ENCODE peak calls at places on chromosome 2, in nine cellular contexts. G is Right ventricle myocardium superior; B is RWPE1; T is astrocyte; N is T follicular helper cell; C is Calu3; H is activated naive CD4-positive, alpha-beta T cell treated with Interleukin-2 at 50 U/mL for 16 hours; V is HuH-7.5; F is AG20443. O is an unnamed sample.

GRCh38 chr2:26521054-26521912 is 43.4 kb upstream of the OTOF start:
- DNase-seq in G (no peak), B (peak; percentile 26), T (no peak), N (no peak), C (peak; percentile 67), H (no peak), V (peak; percentile 56), F (no peak), O (no peak)

GRCh38 chr2:201913197-201913596 is 106.9 kb downstream of the CDK15 start:
- DNase-seq in G (no peak), B (no peak), T (no peak), N (no peak), C (no peak), H (no peak), V (no peak), F (no peak), O (no peak)

GRCh38 chr2:226515344-226516055 is 284.1 kb downstream of the IRS1 start:
- DNase-seq in G (no peak), B (no peak), T (peak; percentile 26), N (no peak), C (no peak), H (no peak), V (peak; percentile 10), F (peak; percentile 18), O (no peak)

GRCh38 chr2:78431241-78431640 is 594.3 kb upstream of the REG3G start:
- DNase-seq in G (no peak), B (peak; percentile 4), T (no peak), N (no peak), C (no peak), H (no peak), V (no peak), F (no peak), O (no peak)

GRCh38 chr2:150532883-150533282 is 45.4 kb upstream of the RND3 start:
- DNase-seq in G (no peak), B (no peak), T (peak; percentile 93), N (no peak), C (no peak), H (no peak), V (no peak), F (peak; percentile 42), O (no peak)

GRCh38 chr2:40329739-40330047 is 122.2 kb downstream of the SLC8A1 start:
- DNase-seq in G (peak; percentile 43), B (no peak), T (no peak), N (no peak), C (no peak), H (no peak), V (no peak), F (no peak), O (no peak)

GRCh38 chr2:190493095-190493494 is 41.4 kb downstream of the NEMP2 start:
- DNase-seq in G (no peak), B (no peak), T (no peak), N (no peak), C (no peak), H (no peak), V (no peak), F (no peak), O (no peak)

GRCh38 chr2:42886921-42887320 is 94.5 kb upstream of the HAAO start:
- DNase-seq in G (no peak), B (no peak), T (peak; percentile 66), N (no peak), C (peak; percentile 35), H (no peak), V (no peak), F (no peak), O (no peak)

GRCh38 chr2:97546711-97547110 is 43.0 kb downstream of the ANKRD36B start:
- DNase-seq in G (no peak), B (no peak), T (no peak), N (no peak), C (no peak), H (no peak), V (no peak), F (no peak), O (no peak)

GRCh38 chr2:181235683-181236459 is 221.3 kb upstream of the ITGA4 start:
- DNase-seq in G (no peak), B (no peak), T (no peak), N (no peak), C (no peak), H (no peak), V (no peak), F (no peak), O (no peak)

GRCh38 chr2:201465524-201465971 is 14.0 kb downstream of the STRADB start:
- DNase-seq in G (no peak), B (no peak), T (no peak), N (no peak), C (no peak), H (no peak), V (no peak), F (no peak), O (no peak)

GRCh38 chr2:20680744-20681143 is 13.8 kb downstream of the GDF7 start:
- DNase-seq in G (no peak), B (no peak), T (no peak), N (no peak), C (no peak), H (no peak), V (no peak), F (no peak), O (no peak)

GRCh38 chr2:100786297-100786658 is 33.7 kb upstream of the NPAS2 start:
- DNase-seq in G (peak; percentile 55), B (peak; percentile 88), T (peak; percentile 97), N (no peak), C (peak; percentile 75), H (no peak), V (no peak), F (peak; percentile 84), O (no peak)

GRCh38 chr2:54741250-54741649 is 17.8 kb downstream of the EML6 start:
- DNase-seq in G (no peak), B (no peak), T (peak; percentile 16), N (no peak), C (no peak), H (no peak), V (no peak), F (no peak), O (no peak)

GRCh38 chr2:33321236-33321731 is 155.2 kb upstream of the RASGRP3 start:
- DNase-seq in G (no peak), B (no peak), T (peak; percentile 80), N (no peak), C (no peak), H (peak; percentile 42), V (no peak), F (peak; percentile 58), O (no peak)

GRCh38 chr2:169001116-169001815 is 29.9 kb downstream of the ABCB11 start:
- DNase-seq in G (no peak), B (no peak), T (peak; percentile 51), N (no peak), C (no peak), H (no peak), V (no peak), F (no peak), O (no peak)

GRCh38 chr2:62441421-62441820 is 64.6 kb downstream of the TMEM17 start:
- DNase-seq in G (no peak), B (no peak), T (no peak), N (no peak), C (no peak), H (no peak), V (no peak), F (no peak), O (no peak)

GRCh38 chr2:2742745-2743144 is 411.7 kb upstream of the MYT1L start:
- DNase-seq in G (no peak), B (no peak), T (peak; percentile 6), N (no peak), C (no peak), H (no peak), V (no peak), F (no peak), O (no peak)

GRCh38 chr2:60413819-60414178 is 139.7 kb downstream of the BCL11A start:
- DNase-seq in G (no peak), B (no peak), T (no peak), N (no peak), C (no peak), H (no peak), V (no peak), F (no peak), O (peak; percentile 56)

GRCh38 chr2:239168575-239168974 is 232.2 kb downstream of the HDAC4 start:
- DNase-seq in G (no peak), B (no peak), T (no peak), N (no peak), C (no peak), H (no peak), V (no peak), F (no peak), O (peak; percentile 36)

GRCh38 chr2:159788218-159788617 is 9.8 kb downstream of the CD302 start:
- DNase-seq in G (no peak), B (no peak), T (no peak), N (no peak), C (peak; percentile 63), H (no peak), V (no peak), F (no peak), O (peak; percentile 47)

GRCh38 chr2:233353769-233354499 is at the start of gene DGKD:
- DNase-seq in G (peak; percentile 79), B (peak; percentile 78), T (no peak), N (peak; percentile 65), C (peak; percentile 61), H (peak; percentile 76), V (peak; percentile 81), F (peak; percentile 98), O (peak; percentile 74)

GRCh38 chr2:127464470-127465257 is 46.4 kb downstream of the PROC start:
- DNase-seq in G (no peak), B (no peak), T (no peak), N (no peak), C (no peak), H (peak; percentile 14), V (no peak), F (no peak), O (no peak)

GRCh38 chr2:129769402-129769991 is 210.0 kb upstream of the RAB6C start:
- DNase-seq in G (no peak), B (no peak), T (no peak), N (no peak), C (no peak), H (no peak), V (no peak), F (no peak), O (no peak)

GRCh38 chr2:29811378-29811777 is 110.0 kb downstream of the ALK start:
- DNase-seq in G (no peak), B (peak; percentile 69), T (peak; percentile 61), N (no peak), C (no peak), H (no peak), V (no peak), F (no peak), O (no peak)

GRCh38 chr2:240578110-240578450 is 8.5 kb upstream of the CAPN10 start:
- DNase-seq in G (no peak), B (no peak), T (no peak), N (no peak), C (no peak), H (no peak), V (no peak), F (no peak), O (no peak)

GRCh38 chr2:84849271-84849952 is 31.5 kb downstream of the TRABD2A start:
- DNase-seq in G (no peak), B (peak; percentile 40), T (no peak), N (no peak), C (no peak), H (peak; percentile 55), V (no peak), F (no peak), O (no peak)

GRCh38 chr2:240759454-240759853 is 60.6 kb downstream of the KIF1A start:
- DNase-seq in G (no peak), B (no peak), T (no peak), N (no peak), C (no peak), H (no peak), V (no peak), F (no peak), O (no peak)

GRCh38 chr2:94874277-94874997 is 3.2 kb downstream of the TEKT4 start:
- DNase-seq in G (no peak), B (peak; percentile 75), T (no peak), N (peak; percentile 37), C (peak; percentile 68), H (peak; percentile 60), V (peak; percentile 82), F (peak; percentile 90), O (peak; percentile 57)

GRCh38 chr2:31327505-31327904 is 87.0 kb downstream of the XDH start:
- DNase-seq in G (no peak), B (no peak), T (no peak), N (no peak), C (no peak), H (no peak), V (no peak), F (no peak), O (no peak)

GRCh38 chr2:11955883-11956282 is 209.5 kb downstream of the LPIN1 start:
- DNase-seq in G (no peak), B (no peak), T (no peak), N (no peak), C (no peak), H (no peak), V (no peak), F (no peak), O (no peak)